ENCODE peak calls at places on chromosomes 1 and 21, in nine cellular contexts. One of them, this sample, is unnamed.

GRCh38 chr1:14392161-14392886 is 206.2 kb upstream of the KAZN start:
- DNase-seq in heart left ventricle: no peak
- DNase-seq in activated T-helper 1 cell treated with anti-CD3 and anti-CD28 coated beads, Interleukin-12 subunit alpha, Interleukin-12 subunit beta, Interleukin-2, Interleukin-4 antibody, amounts not matched to agents 30 ng/mL and 10 ng/mL and 1 ng/mL, durations not matched to agents 14 hours and 24 hours and 36 hours: no peak
- DNase-seq in stomach: no peak
- DNase-seq in CD4-positive, alpha-beta memory T cell: no peak
- DNase-seq in stimulated activated CD4-positive, alpha-beta T cell treated with anti-CD3 and anti-CD28 coated beads, Interleukin-1b, Interleukin-23, amount 100 ng/mL, for 4 hours: no peak
- DNase-seq in NAMALWA: no peak
- DNase-seq in T-helper 1 cell: no peak
- DNase-seq in psoas muscle: no peak
- DNase-seq in this sample: no peak

GRCh38 chr1:172135076-172135672 is 285.3 kb upstream of the C1orf105 start:
- DNase-seq in psoas muscle: no peak
- DNase-seq in heart left ventricle: no peak
- DNase-seq in NAMALWA: peak
- DNase-seq in activated T-helper 1 cell treated with anti-CD3 and anti-CD28 coated beads, Interleukin-12 subunit alpha, Interleukin-12 subunit beta, Interleukin-2, Interleukin-4 antibody, amounts not matched to agents 30 ng/mL and 10 ng/mL and 1 ng/mL, durations not matched to agents 14 hours and 24 hours and 36 hours: no peak
- DNase-seq in stomach: no peak
- DNase-seq in CD4-positive, alpha-beta memory T cell: no peak
- DNase-seq in T-helper 1 cell: no peak
- DNase-seq in stimulated activated CD4-positive, alpha-beta T cell treated with anti-CD3 and anti-CD28 coated beads, Interleukin-1b, Interleukin-23, amount 100 ng/mL, for 4 hours: no peak
- DNase-seq in this sample: no peak

GRCh38 chr1:94974824-94975223 is 47.9 kb upstream of the CNN3 start:
- DNase-seq in NAMALWA: no peak
- DNase-seq in psoas muscle: no peak
- DNase-seq in stomach: no peak
- DNase-seq in stimulated activated CD4-positive, alpha-beta T cell treated with anti-CD3 and anti-CD28 coated beads, Interleukin-1b, Interleukin-23, amount 100 ng/mL, for 4 hours: no peak
- DNase-seq in heart left ventricle: no peak
- DNase-seq in T-helper 1 cell: no peak
- DNase-seq in activated T-helper 1 cell treated with anti-CD3 and anti-CD28 coated beads, Interleukin-12 subunit alpha, Interleukin-12 subunit beta, Interleukin-2, Interleukin-4 antibody, amounts not matched to agents 30 ng/mL and 10 ng/mL and 1 ng/mL, durations not matched to agents 14 hours and 24 hours and 36 hours: no peak
- DNase-seq in CD4-positive, alpha-beta memory T cell: no peak
- DNase-seq in this sample: no peak

GRCh38 chr1:18948048-18948912 is 8.2 kb downstream of the IFFO2 start:
- DNase-seq in heart left ventricle: no peak
- DNase-seq in stimulated activated CD4-positive, alpha-beta T cell treated with anti-CD3 and anti-CD28 coated beads, Interleukin-1b, Interleukin-23, amount 100 ng/mL, for 4 hours: peak
- DNase-seq in psoas muscle: no peak
- DNase-seq in stomach: no peak
- DNase-seq in activated T-helper 1 cell treated with anti-CD3 and anti-CD28 coated beads, Interleukin-12 subunit alpha, Interleukin-12 subunit beta, Interleukin-2, Interleukin-4 antibody, amounts not matched to agents 30 ng/mL and 10 ng/mL and 1 ng/mL, durations not matched to agents 14 hours and 24 hours and 36 hours: no peak
- DNase-seq in NAMALWA: no peak
- DNase-seq in T-helper 1 cell: peak
- DNase-seq in CD4-positive, alpha-beta memory T cell: peak
- DNase-seq in this sample: no peak

GRCh38 chr1:214552174-214552608 is 789 bp upstream of the PTPN14 start:
- DNase-seq in stimulated activated CD4-positive, alpha-beta T cell treated with anti-CD3 and anti-CD28 coated beads, Interleukin-1b, Interleukin-23, amount 100 ng/mL, for 4 hours: no peak
- DNase-seq in psoas muscle: peak
- DNase-seq in activated T-helper 1 cell treated with anti-CD3 and anti-CD28 coated beads, Interleukin-12 subunit alpha, Interleukin-12 subunit beta, Interleukin-2, Interleukin-4 antibody, amounts not matched to agents 30 ng/mL and 10 ng/mL and 1 ng/mL, durations not matched to agents 14 hours and 24 hours and 36 hours: no peak
- DNase-seq in NAMALWA: no peak
- DNase-seq in CD4-positive, alpha-beta memory T cell: no peak
- DNase-seq in heart left ventricle: peak
- DNase-seq in T-helper 1 cell: no peak
- DNase-seq in stomach: peak
- DNase-seq in this sample: peak

GRCh38 chr1:115118086-115118485 is 28.8 kb upstream of the TSPAN2 start:
- DNase-seq in heart left ventricle: no peak
- DNase-seq in CD4-positive, alpha-beta memory T cell: no peak
- DNase-seq in psoas muscle: no peak
- DNase-seq in stimulated activated CD4-positive, alpha-beta T cell treated with anti-CD3 and anti-CD28 coated beads, Interleukin-1b, Interleukin-23, amount 100 ng/mL, for 4 hours: no peak
- DNase-seq in T-helper 1 cell: no peak
- DNase-seq in stomach: no peak
- DNase-seq in activated T-helper 1 cell treated with anti-CD3 and anti-CD28 coated beads, Interleukin-12 subunit alpha, Interleukin-12 subunit beta, Interleukin-2, Interleukin-4 antibody, amounts not matched to agents 30 ng/mL and 10 ng/mL and 1 ng/mL, durations not matched to agents 14 hours and 24 hours and 36 hours: no peak
- DNase-seq in NAMALWA: no peak
- DNase-seq in this sample: no peak

GRCh38 chr1:241357366-241358305 is 631 bp upstream of the RGS7 start:
- DNase-seq in heart left ventricle: no peak
- DNase-seq in stimulated activated CD4-positive, alpha-beta T cell treated with anti-CD3 and anti-CD28 coated beads, Interleukin-1b, Interleukin-23, amount 100 ng/mL, for 4 hours: no peak
- DNase-seq in CD4-positive, alpha-beta memory T cell: no peak
- DNase-seq in T-helper 1 cell: no peak
- DNase-seq in stomach: no peak
- DNase-seq in NAMALWA: no peak
- DNase-seq in psoas muscle: no peak
- DNase-seq in activated T-helper 1 cell treated with anti-CD3 and anti-CD28 coated beads, Interleukin-12 subunit alpha, Interleukin-12 subunit beta, Interleukin-2, Interleukin-4 antibody, amounts not matched to agents 30 ng/mL and 10 ng/mL and 1 ng/mL, durations not matched to agents 14 hours and 24 hours and 36 hours: no peak
- DNase-seq in this sample: no peak

GRCh38 chr1:59685101-59685500 is 129.6 kb upstream of the HOOK1 start:
- DNase-seq in psoas muscle: no peak
- DNase-seq in CD4-positive, alpha-beta memory T cell: no peak
- DNase-seq in T-helper 1 cell: no peak
- DNase-seq in heart left ventricle: no peak
- DNase-seq in activated T-helper 1 cell treated with anti-CD3 and anti-CD28 coated beads, Interleukin-12 subunit alpha, Interleukin-12 subunit beta, Interleukin-2, Interleukin-4 antibody, amounts not matched to agents 30 ng/mL and 10 ng/mL and 1 ng/mL, durations not matched to agents 14 hours and 24 hours and 36 hours: no peak
- DNase-seq in stimulated activated CD4-positive, alpha-beta T cell treated with anti-CD3 and anti-CD28 coated beads, Interleukin-1b, Interleukin-23, amount 100 ng/mL, for 4 hours: no peak
- DNase-seq in NAMALWA: no peak
- DNase-seq in stomach: no peak
- DNase-seq in this sample: no peak

GRCh38 chr1:203273206-203273868 is 32.0 kb upstream of the BTG2 start:
- DNase-seq in NAMALWA: peak
- DNase-seq in stimulated activated CD4-positive, alpha-beta T cell treated with anti-CD3 and anti-CD28 coated beads, Interleukin-1b, Interleukin-23, amount 100 ng/mL, for 4 hours: peak
- DNase-seq in CD4-positive, alpha-beta memory T cell: peak
- DNase-seq in psoas muscle: peak
- DNase-seq in T-helper 1 cell: peak
- DNase-seq in stomach: peak
- DNase-seq in heart left ventricle: peak
- DNase-seq in activated T-helper 1 cell treated with anti-CD3 and anti-CD28 coated beads, Interleukin-12 subunit alpha, Interleukin-12 subunit beta, Interleukin-2, Interleukin-4 antibody, amounts not matched to agents 30 ng/mL and 10 ng/mL and 1 ng/mL, durations not matched to agents 14 hours and 24 hours and 36 hours: peak
- DNase-seq in this sample: peak

GRCh38 chr1:217272385-217272784 is 358.5 kb downstream of the GPATCH2 start:
- DNase-seq in T-helper 1 cell: no peak
- DNase-seq in heart left ventricle: no peak
- DNase-seq in stomach: no peak
- DNase-seq in CD4-positive, alpha-beta memory T cell: no peak
- DNase-seq in stimulated activated CD4-positive, alpha-beta T cell treated with anti-CD3 and anti-CD28 coated beads, Interleukin-1b, Interleukin-23, amount 100 ng/mL, for 4 hours: no peak
- DNase-seq in psoas muscle: no peak
- DNase-seq in NAMALWA: no peak
- DNase-seq in activated T-helper 1 cell treated with anti-CD3 and anti-CD28 coated beads, Interleukin-12 subunit alpha, Interleukin-12 subunit beta, Interleukin-2, Interleukin-4 antibody, amounts not matched to agents 30 ng/mL and 10 ng/mL and 1 ng/mL, durations not matched to agents 14 hours and 24 hours and 36 hours: no peak
- DNase-seq in this sample: no peak

GRCh38 chr1:66239834-66240233 is 294.1 kb upstream of the SGIP1 start:
- DNase-seq in psoas muscle: no peak
- DNase-seq in stomach: no peak
- DNase-seq in T-helper 1 cell: no peak
- DNase-seq in activated T-helper 1 cell treated with anti-CD3 and anti-CD28 coated beads, Interleukin-12 subunit alpha, Interleukin-12 subunit beta, Interleukin-2, Interleukin-4 antibody, amounts not matched to agents 30 ng/mL and 10 ng/mL and 1 ng/mL, durations not matched to agents 14 hours and 24 hours and 36 hours: no peak
- DNase-seq in heart left ventricle: no peak
- DNase-seq in NAMALWA: peak
- DNase-seq in CD4-positive, alpha-beta memory T cell: no peak
- DNase-seq in stimulated activated CD4-positive, alpha-beta T cell treated with anti-CD3 and anti-CD28 coated beads, Interleukin-1b, Interleukin-23, amount 100 ng/mL, for 4 hours: no peak
- DNase-seq in this sample: no peak

GRCh38 chr1:39727221-39727931 is 11.3 kb upstream of the PPIE start:
- DNase-seq in psoas muscle: no peak
- DNase-seq in heart left ventricle: no peak
- DNase-seq in stimulated activated CD4-positive, alpha-beta T cell treated with anti-CD3 and anti-CD28 coated beads, Interleukin-1b, Interleukin-23, amount 100 ng/mL, for 4 hours: no peak
- DNase-seq in T-helper 1 cell: no peak
- DNase-seq in activated T-helper 1 cell treated with anti-CD3 and anti-CD28 coated beads, Interleukin-12 subunit alpha, Interleukin-12 subunit beta, Interleukin-2, Interleukin-4 antibody, amounts not matched to agents 30 ng/mL and 10 ng/mL and 1 ng/mL, durations not matched to agents 14 hours and 24 hours and 36 hours: no peak
- DNase-seq in stomach: no peak
- DNase-seq in NAMALWA: no peak
- DNase-seq in CD4-positive, alpha-beta memory T cell: no peak
- DNase-seq in this sample: no peak

GRCh38 chr1:30870035-30870434 is 38.5 kb downstream of the SDC3 start:
- DNase-seq in activated T-helper 1 cell treated with anti-CD3 and anti-CD28 coated beads, Interleukin-12 subunit alpha, Interleukin-12 subunit beta, Interleukin-2, Interleukin-4 antibody, amounts not matched to agents 30 ng/mL and 10 ng/mL and 1 ng/mL, durations not matched to agents 14 hours and 24 hours and 36 hours: no peak
- DNase-seq in T-helper 1 cell: no peak
- DNase-seq in CD4-positive, alpha-beta memory T cell: no peak
- DNase-seq in psoas muscle: no peak
- DNase-seq in heart left ventricle: no peak
- DNase-seq in stomach: no peak
- DNase-seq in stimulated activated CD4-positive, alpha-beta T cell treated with anti-CD3 and anti-CD28 coated beads, Interleukin-1b, Interleukin-23, amount 100 ng/mL, for 4 hours: no peak
- DNase-seq in NAMALWA: no peak
- DNase-seq in this sample: no peak

GRCh38 chr1:93446837-93447451 is 974 bp upstream of the FNBP1L start:
- DNase-seq in stomach: peak
- DNase-seq in activated T-helper 1 cell treated with anti-CD3 and anti-CD28 coated beads, Interleukin-12 subunit alpha, Interleukin-12 subunit beta, Interleukin-2, Interleukin-4 antibody, amounts not matched to agents 30 ng/mL and 10 ng/mL and 1 ng/mL, durations not matched to agents 14 hours and 24 hours and 36 hours: no peak
- DNase-seq in CD4-positive, alpha-beta memory T cell: no peak
- DNase-seq in heart left ventricle: peak
- DNase-seq in stimulated activated CD4-positive, alpha-beta T cell treated with anti-CD3 and anti-CD28 coated beads, Interleukin-1b, Interleukin-23, amount 100 ng/mL, for 4 hours: no peak
- DNase-seq in T-helper 1 cell: no peak
- DNase-seq in NAMALWA: no peak
- DNase-seq in psoas muscle: peak
- DNase-seq in this sample: peak

GRCh38 chr1:86082183-86082582 is 74.4 kb downstream of the COL24A1 start:
- DNase-seq in T-helper 1 cell: no peak
- DNase-seq in CD4-positive, alpha-beta memory T cell: no peak
- DNase-seq in psoas muscle: no peak
- DNase-seq in NAMALWA: peak
- DNase-seq in stimulated activated CD4-positive, alpha-beta T cell treated with anti-CD3 and anti-CD28 coated beads, Interleukin-1b, Interleukin-23, amount 100 ng/mL, for 4 hours: no peak
- DNase-seq in stomach: no peak
- DNase-seq in heart left ventricle: no peak
- DNase-seq in activated T-helper 1 cell treated with anti-CD3 and anti-CD28 coated beads, Interleukin-12 subunit alpha, Interleukin-12 subunit beta, Interleukin-2, Interleukin-4 antibody, amounts not matched to agents 30 ng/mL and 10 ng/mL and 1 ng/mL, durations not matched to agents 14 hours and 24 hours and 36 hours: no peak
- DNase-seq in this sample: no peak

GRCh38 chr1:181010789-181011188 is 11.9 kb downstream of the STX6 start:
- DNase-seq in T-helper 1 cell: no peak
- DNase-seq in psoas muscle: no peak
- DNase-seq in stomach: no peak
- DNase-seq in CD4-positive, alpha-beta memory T cell: no peak
- DNase-seq in NAMALWA: no peak
- DNase-seq in stimulated activated CD4-positive, alpha-beta T cell treated with anti-CD3 and anti-CD28 coated beads, Interleukin-1b, Interleukin-23, amount 100 ng/mL, for 4 hours: no peak
- DNase-seq in activated T-helper 1 cell treated with anti-CD3 and anti-CD28 coated beads, Interleukin-12 subunit alpha, Interleukin-12 subunit beta, Interleukin-2, Interleukin-4 antibody, amounts not matched to agents 30 ng/mL and 10 ng/mL and 1 ng/mL, durations not matched to agents 14 hours and 24 hours and 36 hours: no peak
- DNase-seq in heart left ventricle: no peak
- DNase-seq in this sample: no peak

GRCh38 chr1:16026723-16027484 is 5.1 kb downstream of the CLCNKA start:
- DNase-seq in activated T-helper 1 cell treated with anti-CD3 and anti-CD28 coated beads, Interleukin-12 subunit alpha, Interleukin-12 subunit beta, Interleukin-2, Interleukin-4 antibody, amounts not matched to agents 30 ng/mL and 10 ng/mL and 1 ng/mL, durations not matched to agents 14 hours and 24 hours and 36 hours: no peak
- DNase-seq in heart left ventricle: no peak
- DNase-seq in CD4-positive, alpha-beta memory T cell: peak
- DNase-seq in psoas muscle: no peak
- DNase-seq in NAMALWA: peak
- DNase-seq in T-helper 1 cell: peak
- DNase-seq in stimulated activated CD4-positive, alpha-beta T cell treated with anti-CD3 and anti-CD28 coated beads, Interleukin-1b, Interleukin-23, amount 100 ng/mL, for 4 hours: peak
- DNase-seq in stomach: peak
- DNase-seq in this sample: no peak

GRCh38 chr1:231855395-231855794 is 228.8 kb downstream of the DISC1 start:
- DNase-seq in NAMALWA: no peak
- DNase-seq in CD4-positive, alpha-beta memory T cell: no peak
- DNase-seq in stomach: no peak
- DNase-seq in T-helper 1 cell: no peak
- DNase-seq in activated T-helper 1 cell treated with anti-CD3 and anti-CD28 coated beads, Interleukin-12 subunit alpha, Interleukin-12 subunit beta, Interleukin-2, Interleukin-4 antibody, amounts not matched to agents 30 ng/mL and 10 ng/mL and 1 ng/mL, durations not matched to agents 14 hours and 24 hours and 36 hours: no peak
- DNase-seq in psoas muscle: no peak
- DNase-seq in heart left ventricle: no peak
- DNase-seq in stimulated activated CD4-positive, alpha-beta T cell treated with anti-CD3 and anti-CD28 coated beads, Interleukin-1b, Interleukin-23, amount 100 ng/mL, for 4 hours: no peak
- DNase-seq in this sample: no peak

GRCh38 chr21:32463367-32463766 is 50.9 kb downstream of the EVA1C start:
- DNase-seq in psoas muscle: no peak
- DNase-seq in CD4-positive, alpha-beta memory T cell: no peak
- DNase-seq in stomach: no peak
- DNase-seq in stimulated activated CD4-positive, alpha-beta T cell treated with anti-CD3 and anti-CD28 coated beads, Interleukin-1b, Interleukin-23, amount 100 ng/mL, for 4 hours: no peak
- DNase-seq in heart left ventricle: no peak
- DNase-seq in activated T-helper 1 cell treated with anti-CD3 and anti-CD28 coated beads, Interleukin-12 subunit alpha, Interleukin-12 subunit beta, Interleukin-2, Interleukin-4 antibody, amounts not matched to agents 30 ng/mL and 10 ng/mL and 1 ng/mL, durations not matched to agents 14 hours and 24 hours and 36 hours: no peak
- DNase-seq in T-helper 1 cell: no peak
- DNase-seq in NAMALWA: no peak
- DNase-seq in this sample: peak

GRCh38 chr21:35336534-35336933 is 287.4 kb upstream of the RUNX1 start:
- DNase-seq in stomach: no peak
- DNase-seq in CD4-positive, alpha-beta memory T cell: no peak
- DNase-seq in activated T-helper 1 cell treated with anti-CD3 and anti-CD28 coated beads, Interleukin-12 subunit alpha, Interleukin-12 subunit beta, Interleukin-2, Interleukin-4 antibody, amounts not matched to agents 30 ng/mL and 10 ng/mL and 1 ng/mL, durations not matched to agents 14 hours and 24 hours and 36 hours: no peak
- DNase-seq in NAMALWA: no peak
- DNase-seq in psoas muscle: no peak
- DNase-seq in T-helper 1 cell: no peak
- DNase-seq in heart left ventricle: no peak
- DNase-seq in stimulated activated CD4-positive, alpha-beta T cell treated with anti-CD3 and anti-CD28 coated beads, Interleukin-1b, Interleukin-23, amount 100 ng/mL, for 4 hours: no peak
- DNase-seq in this sample: no peak

GRCh38 chr1:117093091-117093534 is 28.4 kb downstream of the TRIM45 start:
- DNase-seq in psoas muscle: peak
- DNase-seq in heart left ventricle: no peak
- DNase-seq in NAMALWA: no peak
- DNase-seq in CD4-positive, alpha-beta memory T cell: no peak
- DNase-seq in stimulated activated CD4-positive, alpha-beta T cell treated with anti-CD3 and anti-CD28 coated beads, Interleukin-1b, Interleukin-23, amount 100 ng/mL, for 4 hours: no peak
- DNase-seq in T-helper 1 cell: no peak
- DNase-seq in activated T-helper 1 cell treated with anti-CD3 and anti-CD28 coated beads, Interleukin-12 subunit alpha, Interleukin-12 subunit beta, Interleukin-2, Interleukin-4 antibody, amounts not matched to agents 30 ng/mL and 10 ng/mL and 1 ng/mL, durations not matched to agents 14 hours and 24 hours and 36 hours: no peak
- DNase-seq in stomach: peak
- DNase-seq in this sample: no peak

GRCh38 chr1:58813361-58813760 is 29.5 kb upstream of the JUN start:
- DNase-seq in CD4-positive, alpha-beta memory T cell: peak
- DNase-seq in stomach: no peak
- DNase-seq in stimulated activated CD4-positive, alpha-beta T cell treated with anti-CD3 and anti-CD28 coated beads, Interleukin-1b, Interleukin-23, amount 100 ng/mL, for 4 hours: no peak
- DNase-seq in psoas muscle: no peak
- DNase-seq in NAMALWA: no peak
- DNase-seq in heart left ventricle: no peak
- DNase-seq in T-helper 1 cell: no peak
- DNase-seq in activated T-helper 1 cell treated with anti-CD3 and anti-CD28 coated beads, Interleukin-12 subunit alpha, Interleukin-12 subunit beta, Interleukin-2, Interleukin-4 antibody, amounts not matched to agents 30 ng/mL and 10 ng/mL and 1 ng/mL, durations not matched to agents 14 hours and 24 hours and 36 hours: no peak
- DNase-seq in this sample: no peak

GRCh38 chr1:108041360-108042143 is 76.6 kb upstream of the VAV3 start:
- DNase-seq in T-helper 1 cell: no peak
- DNase-seq in activated T-helper 1 cell treated with anti-CD3 and anti-CD28 coated beads, Interleukin-12 subunit alpha, Interleukin-12 subunit beta, Interleukin-2, Interleukin-4 antibody, amounts not matched to agents 30 ng/mL and 10 ng/mL and 1 ng/mL, durations not matched to agents 14 hours and 24 hours and 36 hours: no peak
- DNase-seq in CD4-positive, alpha-beta memory T cell: no peak
- DNase-seq in psoas muscle: no peak
- DNase-seq in NAMALWA: no peak
- DNase-seq in heart left ventricle: no peak
- DNase-seq in stimulated activated CD4-positive, alpha-beta T cell treated with anti-CD3 and anti-CD28 coated beads, Interleukin-1b, Interleukin-23, amount 100 ng/mL, for 4 hours: no peak
- DNase-seq in stomach: no peak
- DNase-seq in this sample: peak

GRCh38 chr1:211529453-211529852 is 37.5 kb upstream of the RD3 start:
- DNase-seq in CD4-positive, alpha-beta memory T cell: no peak
- DNase-seq in heart left ventricle: no peak
- DNase-seq in NAMALWA: no peak
- DNase-seq in T-helper 1 cell: no peak
- DNase-seq in stomach: no peak
- DNase-seq in psoas muscle: no peak
- DNase-seq in stimulated activated CD4-positive, alpha-beta T cell treated with anti-CD3 and anti-CD28 coated beads, Interleukin-1b, Interleukin-23, amount 100 ng/mL, for 4 hours: no peak
- DNase-seq in activated T-helper 1 cell treated with anti-CD3 and anti-CD28 coated beads, Interleukin-12 subunit alpha, Interleukin-12 subunit beta, Interleukin-2, Interleukin-4 antibody, amounts not matched to agents 30 ng/mL and 10 ng/mL and 1 ng/mL, durations not matched to agents 14 hours and 24 hours and 36 hours: no peak
- DNase-seq in this sample: peak

GRCh38 chr1:244964112-244964971 is 100.0 kb upstream of the HNRNPU start:
- DNase-seq in psoas muscle: no peak
- DNase-seq in stomach: peak
- DNase-seq in CD4-positive, alpha-beta memory T cell: no peak
- DNase-seq in T-helper 1 cell: no peak
- DNase-seq in activated T-helper 1 cell treated with anti-CD3 and anti-CD28 coated beads, Interleukin-12 subunit alpha, Interleukin-12 subunit beta, Interleukin-2, Interleukin-4 antibody, amounts not matched to agents 30 ng/mL and 10 ng/mL and 1 ng/mL, durations not matched to agents 14 hours and 24 hours and 36 hours: no peak
- DNase-seq in NAMALWA: no peak
- DNase-seq in stimulated activated CD4-positive, alpha-beta T cell treated with anti-CD3 and anti-CD28 coated beads, Interleukin-1b, Interleukin-23, amount 100 ng/mL, for 4 hours: no peak
- DNase-seq in heart left ventricle: peak
- DNase-seq in this sample: peak

GRCh38 chr1:210597555-210598134 is 268.9 kb downstream of the HHAT start:
- DNase-seq in stomach: no peak
- DNase-seq in psoas muscle: no peak
- DNase-seq in heart left ventricle: no peak
- DNase-seq in NAMALWA: no peak
- DNase-seq in T-helper 1 cell: no peak
- DNase-seq in activated T-helper 1 cell treated with anti-CD3 and anti-CD28 coated beads, Interleukin-12 subunit alpha, Interleukin-12 subunit beta, Interleukin-2, Interleukin-4 antibody, amounts not matched to agents 30 ng/mL and 10 ng/mL and 1 ng/mL, durations not matched to agents 14 hours and 24 hours and 36 hours: no peak
- DNase-seq in stimulated activated CD4-positive, alpha-beta T cell treated with anti-CD3 and anti-CD28 coated beads, Interleukin-1b, Interleukin-23, amount 100 ng/mL, for 4 hours: no peak
- DNase-seq in CD4-positive, alpha-beta memory T cell: no peak
- DNase-seq in this sample: no peak

This sample was measured in prostate gland.